ENCODE peak calls at places on chromosomes 2 and 18, in nine cellular contexts. Q is T-helper 1 cell; E is iPS-NIHi11; P is retina; I is Calu3; O is activated naive CD8-positive, alpha-beta T cell treated with anti-CD3 and anti-CD28 coated beads, Interleukin-2, amount 10 ng/mL, durations not matched to agents 7 days and 5 days; C is CD4-positive, alpha-beta memory T cell; Y is activated T-cell treated with anti-CD3 and anti-CD28 coated beads for 4 hours; H is cardiac muscle cell. F is an unnamed sample.

GRCh38 chr2:7418343-7418742 is 501.1 kb downstream of the RNF144A start:
- DNase-seq in Q (no peak), E (no peak), P (no peak), I (no peak), O (no peak), C (no peak), Y (no peak), H (no peak), F (no peak)

GRCh38 chr2:173354601-173355131 is at the start of gene CDCA7:
- DNase-seq in Q (peak; percentile 84), E (peak; percentile 91), P (peak; percentile 97), I (peak; percentile 90), O (peak; percentile 86), C (no peak), Y (peak; percentile 22), H (peak; percentile 70), F (peak; percentile 84)

GRCh38 chr18:58802959-58803358 is 61.7 kb upstream of the ZNF532 start:
- DNase-seq in Q (no peak), E (no peak), P (no peak), I (no peak), O (no peak), C (no peak), Y (no peak), H (no peak), F (no peak)

GRCh38 chr2:239329284-239329971 is 71.4 kb downstream of the HDAC4 start:
- DNase-seq in Q (no peak), E (no peak), P (peak; percentile 25), I (no peak), O (no peak), C (no peak), Y (no peak), H (no peak), F (no peak)

GRCh38 chr2:6143812-6144211 is 451.6 kb downstream of the SOX11 start:
- DNase-seq in Q (no peak), E (no peak), P (no peak), I (peak; percentile 9), O (no peak), C (no peak), Y (no peak), H (no peak), F (no peak)

GRCh38 chr2:206456078-206456769 is 12.9 kb downstream of the ADAM23 start:
- DNase-seq in Q (no peak), E (no peak), P (no peak), I (no peak), O (no peak), C (no peak), Y (no peak), H (no peak), F (no peak)

GRCh38 chr18:55821219-55821618 is 233.2 kb upstream of the TCF4 start:
- DNase-seq in Q (no peak), E (no peak), P (no peak), I (no peak), O (no peak), C (no peak), Y (no peak), H (peak; percentile 27), F (no peak)

GRCh38 chr2:120419073-120419472 is 73.1 kb downstream of the INHBB start:
- DNase-seq in Q (no peak), E (no peak), P (peak; percentile 67), I (no peak), O (no peak), C (no peak), Y (no peak), H (no peak), F (peak; percentile 10)

GRCh38 chr2:128364441-128364911 is 45.8 kb upstream of the HS6ST1 start:
- DNase-seq in Q (no peak), E (no peak), P (no peak), I (no peak), O (peak; percentile 21), C (peak; percentile 22), Y (no peak), H (no peak), F (no peak)

GRCh38 chr2:189648846-189649529 is 12.3 kb upstream of the ASNSD1 start:
- DNase-seq in Q (no peak), E (no peak), P (no peak), I (no peak), O (no peak), C (no peak), Y (no peak), H (peak; percentile 70), F (no peak)

GRCh38 chr2:3597567-3597966 is 2.7 kb downstream of the COLEC11 start:
- DNase-seq in Q (no peak), E (no peak), P (no peak), I (no peak), O (no peak), C (no peak), Y (no peak), H (no peak), F (no peak)

GRCh38 chr2:204177977-204178522 is 241.5 kb downstream of the ICOS start:
- DNase-seq in Q (peak; percentile 61), E (peak; percentile 55), P (no peak), I (peak; percentile 51), O (peak; percentile 68), C (peak; percentile 64), Y (peak; percentile 63), H (peak; percentile 39), F (peak; percentile 56)

GRCh38 chr18:46158498-46158897 is 54.3 kb downstream of the HAUS1 start:
- DNase-seq in Q (no peak), E (no peak), P (no peak), I (no peak), O (no peak), C (no peak), Y (no peak), H (peak; percentile 30), F (no peak)

GRCh38 chr2:109421101-109421500 is 192.7 kb downstream of the SEPTIN10 start:
- DNase-seq in Q (no peak), E (no peak), P (no peak), I (no peak), O (no peak), C (no peak), Y (no peak), H (no peak), F (no peak)

GRCh38 chr18:12015697-12016062 is 34.4 kb downstream of the IMPA2 start:
- DNase-seq in Q (no peak), E (no peak), P (no peak), I (no peak), O (no peak), C (no peak), Y (no peak), H (peak; percentile 57), F (peak; percentile 80)

GRCh38 chr18:61764381-61764780 is 128.4 kb downstream of the RNF152 start:
- DNase-seq in Q (peak; percentile 25), E (no peak), P (no peak), I (no peak), O (no peak), C (no peak), Y (no peak), H (peak; percentile 25), F (no peak)

GRCh38 chr2:189402932-189403331 is 38.3 kb upstream of the WDR75 start:
- DNase-seq in Q (no peak), E (no peak), P (no peak), I (no peak), O (no peak), C (no peak), Y (no peak), H (peak; percentile 44), F (no peak)

GRCh38 chr2:45857206-45857605 is 205.7 kb downstream of the PRKCE start:
- DNase-seq in Q (no peak), E (no peak), P (no peak), I (no peak), O (no peak), C (no peak), Y (no peak), H (no peak), F (no peak)

GRCh38 chr2:108612514-108613183 is 78.4 kb downstream of the LIMS1 start:
- DNase-seq in Q (peak; percentile 85), E (no peak), P (no peak), I (no peak), O (no peak), C (peak; percentile 83), Y (no peak), H (no peak), F (no peak)

GRCh38 chr18:76687271-76688006 is 134.9 kb upstream of the ZNF236 start:
- DNase-seq in Q (peak; percentile 16), E (peak; percentile 46), P (no peak), I (peak; percentile 41), O (no peak), C (no peak), Y (no peak), H (no peak), F (no peak)

GRCh38 chr2:61255580-61256437 is 93.8 kb downstream of the C2orf74 start:
- DNase-seq in Q (no peak), E (no peak), P (no peak), I (no peak), O (no peak), C (no peak), Y (no peak), H (peak; percentile 69), F (no peak)

GRCh38 chr2:70947556-70948184 is 12.0 kb downstream of the ATP6V1B1 start:
- DNase-seq in Q (peak; percentile 20), E (no peak), P (no peak), I (no peak), O (no peak), C (no peak), Y (no peak), H (peak; percentile 58), F (no peak)